ENCODE peak calls at places on chromosomes 11 and 22, in seven cellular contexts. F is neuronal stem cell; B is thyroid gland; N is CD8-positive, alpha-beta T cell; Y is adrenal gland; A is SJSA1; L is GM23338. P is an unnamed sample. For H3K27me3, the result is how much of the 10 kb centered on the place peaks cover.

GRCh38 chr11:121520243-121521144 is 67.7 kb upstream of the SORL1-AS1 start:
- DNase-seq in F (no peak), B (no peak), N (no peak), Y (no peak), A (no peak), L (no peak), P (no peak)

GRCh38 chr11:12542186-12542935 is 131.9 kb upstream of the TEAD1 start:
- DNase-seq in F (no peak), B (no peak), N (no peak), Y (no peak), A (peak), L (no peak), P (no peak)

GRCh38 chr11:70400643-70401042 is 2.3 kb downstream of the CTTN start:
- DNase-seq in F (no peak), B (no peak), N (no peak), Y (no peak), A (no peak), L (peak), P (no peak)

GRCh38 chr11:45885274-45885920 is at the start of gene MAPK8IP1:
- DNase-seq in F (peak), B (peak), N (peak), Y (peak), A (peak), L (peak), P (peak)

GRCh38 chr22:24413271-24413670 is 14.1 kb upstream of the ADORA2A start:
- DNase-seq in F (no peak), B (no peak), N (no peak), Y (no peak), A (no peak), L (no peak), P (no peak)

GRCh38 chr11:35237860-35238715 is 99.1 kb downstream of the CD44 start:
- DNase-seq in F (peak), B (peak), N (peak), Y (peak), A (no peak), L (peak), P (no peak)

GRCh38 chr11:75193271-75193670 is 42.4 kb downstream of the SLCO2B1 start:
- DNase-seq in F (no peak), B (no peak), N (no peak), Y (no peak), A (no peak), L (no peak), P (no peak)

GRCh38 chr11:76233936-76234703 is 27.8 kb upstream of the WNT11 start:
- DNase-seq in F (no peak), B (peak), N (no peak), Y (peak), A (no peak), L (peak), P (no peak)

GRCh38 chr11:95566151-95566670 is 223.4 kb downstream of the FAM76B start:
- DNase-seq in F (no peak), B (no peak), N (no peak), Y (no peak), A (no peak), L (no peak), P (no peak)

GRCh38 chr11:119093951-119094815 is 7.5 kb downstream of the DPAGT1 start:
- DNase-seq in F (no peak), B (peak), N (peak), Y (peak), A (no peak), L (peak), P (peak)

GRCh38 chr11:68340784-68341556 is 28.6 kb downstream of the LRP5 start:
- DNase-seq in F (no peak), B (no peak), N (no peak), Y (no peak), A (no peak), L (no peak), P (no peak)

GRCh38 chr22:39244496-39245129 is at the start of gene PDGFB:
- DNase-seq in F (no peak), B (no peak), N (no peak), Y (no peak), A (no peak), L (peak), P (no peak)

GRCh38 chr11:74694536-74694935 is 36.7 kb downstream of the CHRDL2 start:
- DNase-seq in F (no peak), B (no peak), N (no peak), Y (no peak), A (no peak), L (no peak), P (no peak)

GRCh38 chr11:25928076-25928475 is 403.9 kb upstream of the ANO3 start:
- DNase-seq in F (no peak), B (no peak), N (no peak), Y (no peak), A (no peak), L (no peak), P (no peak)

GRCh38 chr11:5620606-5621521 is 3.9 kb upstream of the TRIM34 start:
- DNase-seq in F (no peak), B (peak), N (no peak), Y (no peak), A (no peak), L (no peak), P (no peak)

GRCh38 chr11:118735203-118735602 is 55.8 kb upstream of the TREH start:
- DNase-seq in F (no peak), B (no peak), N (no peak), Y (no peak), A (no peak), L (no peak), P (no peak)

GRCh38 chr11:60951909-60952741 is at the start of gene SLC15A3:
- DNase-seq in F (no peak), B (no peak), N (peak), Y (peak), A (no peak), L (peak), P (no peak)

GRCh38 chr22:49716441-49716840 is 111.2 kb downstream of the BRD1 start:
- DNase-seq in F (no peak), B (no peak), N (no peak), Y (no peak), A (no peak), L (no peak), P (no peak)
- H3K27me3 ChIP-seq in F (half or more), B (under half), N (under half), Y (under half), A (under half), L (under half), P (under half)

GRCh38 chr11:1523779-1524178 is 37.2 kb upstream of the MOB2 start:
- DNase-seq in F (no peak), B (no peak), N (no peak), Y (no peak), A (no peak), L (no peak), P (no peak)

GRCh38 chr11:1521382-1522080 is 35.0 kb upstream of the MOB2 start:
- DNase-seq in F (no peak), B (no peak), N (no peak), Y (no peak), A (no peak), L (no peak), P (no peak)

GRCh38 chr11:1520987-1521349 is 34.4 kb upstream of the MOB2 start:
- DNase-seq in F (no peak), B (no peak), N (no peak), Y (peak), A (no peak), L (no peak), P (no peak)

GRCh38 chr11:1522081-1522424 is 35.5 kb upstream of the MOB2 start:
- DNase-seq in F (no peak), B (no peak), N (no peak), Y (no peak), A (no peak), L (no peak), P (no peak)

DNA sequence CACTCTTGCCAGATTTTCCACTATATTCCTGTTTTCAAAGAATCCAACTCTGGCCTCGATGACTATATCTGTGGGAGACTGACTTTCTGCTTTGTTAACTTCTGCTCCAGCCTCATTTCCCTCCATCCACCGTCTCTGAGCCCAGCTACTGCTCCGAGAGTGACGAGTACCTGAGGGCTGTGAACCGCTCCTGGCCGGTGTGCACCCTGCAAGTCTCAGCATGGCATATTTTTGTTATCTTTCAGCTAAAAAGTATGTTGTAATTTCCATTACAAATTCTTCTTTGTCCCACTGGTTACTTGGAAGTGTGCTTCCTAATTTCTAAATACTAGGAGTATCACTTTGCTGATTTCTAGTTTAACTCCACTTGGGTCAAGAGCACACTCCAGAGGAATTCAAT is 36.5 kb upstream of the MOB2 start:
- DNase-seq in F (no peak), B (no peak), N (no peak), Y (no peak), A (no peak), L (no peak), P (no peak)
- H3K27me3 ChIP-seq in F (under half), B (under half), N (under half), Y (under half), A (under half), L (under half), P (under half)

GRCh38 chr11:124923296-124923695 is 4.2 kb downstream of the HEPN1 start:
- DNase-seq in F (no peak), B (no peak), N (peak), Y (no peak), A (no peak), L (no peak), P (no peak)

GRCh38 chr11:124922831-124923230 is 3.8 kb downstream of the HEPN1 start:
- DNase-seq in F (no peak), B (no peak), N (no peak), Y (no peak), A (no peak), L (no peak), P (no peak)

GRCh38 chr11:124918950-124919349 is at the start of gene HEPN1:
- DNase-seq in F (no peak), B (no peak), N (no peak), Y (no peak), A (no peak), L (no peak), P (no peak)

GRCh38 chr11:124919836-124920755 is 1.0 kb downstream of the HEPN1 start:
- DNase-seq in F (no peak), B (no peak), N (no peak), Y (no peak), A (no peak), L (no peak), P (no peak)

GRCh38 chr11:124920870-124921609 is 2.0 kb downstream of the HEPN1 start:
- DNase-seq in F (peak), B (peak), N (peak), Y (peak), A (peak), L (peak), P (peak)
- H3K27me3 ChIP-seq in F (half or more), B (under half), N (under half), Y (under half), A (under half), L (half or more), P (under half)

GRCh38 chr22:50605349-50606074 is 4.9 kb downstream of the MAPK8IP2 start:
- DNase-seq in F (no peak), B (no peak), N (peak), Y (no peak), A (peak), L (no peak), P (no peak)

GRCh38 chr22:50604623-50605348 is 4.2 kb downstream of the MAPK8IP2 start:
- DNase-seq in F (no peak), B (no peak), N (peak), Y (no peak), A (peak), L (no peak), P (no peak)

GRCh38 chr22:50606126-50606525 is 5.5 kb downstream of the MAPK8IP2 start:
- DNase-seq in F (no peak), B (no peak), N (peak), Y (no peak), A (no peak), L (no peak), P (no peak)

GRCh38 chr22:50607366-50608020 is 6.9 kb downstream of the MAPK8IP2 start:
- DNase-seq in F (no peak), B (no peak), N (peak), Y (no peak), A (no peak), L (no peak), P (no peak)

DNA sequence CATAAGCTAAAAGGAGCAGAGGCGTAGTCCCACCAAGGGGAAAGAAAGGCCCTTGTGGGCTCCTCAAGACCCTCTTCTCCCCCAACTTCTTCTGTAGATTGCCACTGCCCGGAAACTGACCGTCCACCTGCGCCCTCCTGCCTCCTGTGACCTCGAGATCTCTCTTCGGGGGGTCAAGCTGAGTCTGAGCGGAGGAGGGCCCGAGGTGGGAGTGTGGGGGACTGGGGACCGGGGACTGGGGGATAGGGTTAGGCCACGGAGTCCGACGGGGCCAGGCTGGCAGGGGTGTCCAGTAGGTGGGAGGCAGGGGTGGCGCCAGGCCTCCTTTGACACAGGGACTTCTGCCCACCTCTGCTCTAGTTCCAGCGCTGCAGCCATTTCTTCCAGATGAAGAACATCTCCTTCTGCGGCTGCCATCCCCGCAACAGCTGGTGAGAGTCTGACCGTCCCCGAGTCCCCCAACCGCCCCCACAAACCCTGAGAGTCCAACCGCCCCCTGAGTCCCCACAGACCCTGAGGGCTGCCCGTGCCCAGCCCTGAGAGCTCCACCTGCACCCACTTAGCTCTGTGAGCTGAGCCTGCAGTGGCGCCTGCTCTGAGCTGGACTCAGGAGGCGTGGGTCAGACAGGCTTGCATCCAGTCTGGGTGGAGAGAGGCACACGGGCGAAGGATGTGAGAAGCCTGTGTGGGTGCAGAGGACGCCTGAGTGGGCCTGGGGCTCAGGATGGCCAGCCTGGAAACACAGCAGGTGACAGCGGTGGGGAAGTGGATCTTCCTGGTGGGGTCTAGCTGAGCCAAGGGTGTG is 6.2 kb downstream of the MAPK8IP2 start:
- DNase-seq in F (no peak), B (no peak), N (peak), Y (no peak), A (peak), L (no peak), P (no peak)
- H3K27me3 ChIP-seq in F (under half), B (under half), N (under half), Y (under half), A (half or more), L (under half), P (half or more)

GRCh38 chr22:22207845-22208564 is 36.6 kb upstream of the VPREB1 start:
- DNase-seq in F (peak), B (peak), N (peak), Y (peak), A (peak), L (peak), P (peak)

GRCh38 chr22:22213231-22213630 is 31.4 kb upstream of the VPREB1 start:
- DNase-seq in F (no peak), B (no peak), N (no peak), Y (no peak), A (peak), L (no peak), P (no peak)

GRCh38 chr22:22210889-22211833 is 33.4 kb upstream of the VPREB1 start:
- DNase-seq in F (no peak), B (no peak), N (no peak), Y (no peak), A (no peak), L (no peak), P (no peak)

GRCh38 chr22:22210375-22210774 is 34.2 kb upstream of the VPREB1 start:
- DNase-seq in F (no peak), B (no peak), N (no peak), Y (no peak), A (peak), L (no peak), P (peak)

GRCh38 chr22:22208657-22209056 is 35.9 kb upstream of the VPREB1 start:
- DNase-seq in F (no peak), B (no peak), N (no peak), Y (no peak), A (no peak), L (no peak), P (no peak)
- H3K27me3 ChIP-seq in F (under half), B (under half), N (under half), Y (under half), A (under half), L (half or more), P (under half)

GRCh38 chr11:43397251-43397650 is 38.5 kb downstream of the TTC17 start:
- DNase-seq in F (no peak), B (no peak), N (no peak), Y (no peak), A (no peak), L (no peak), P (no peak)
- H3K27me3 ChIP-seq in F (under half), B (under half), N (under half), Y (under half), A (under half), L (under half), P (under half)

GRCh38 chr22:37423283-37423682 is 4.0 kb downstream of the ELFN2 start:
- DNase-seq in F (no peak), B (no peak), N (no peak), Y (no peak), A (no peak), L (no peak), P (no peak)
- H3K27me3 ChIP-seq in F (half or more), B (under half), N (under half), Y (under half), A (half or more), L (half or more), P (under half)

GRCh38 chr11:10864688-10865087 is 6.8 kb upstream of the ZBED5 start:
- DNase-seq in F (no peak), B (no peak), N (no peak), Y (no peak), A (no peak), L (no peak), P (no peak)
- H3K27me3 ChIP-seq in F (under half), B (under half), N (under half), Y (under half), A (under half), L (under half), P (under half)

P was measured in CD4-positive, alpha-beta T cell.